ENCODE peak calls at places on chromosomes 7 and 10, in six cellular contexts. S is SK-N-SH, E is GM12878, F is HCT116, W is H1, N is K562. Z is an unnamed sample.

GRCh38 chr10:15419279-15419874 is 48.3 kb upstream of the FAM171A1 start:
- DNase-seq in N (no peak), E (no peak), W (no peak), F (peak; percentile 48), S (peak; percentile 47), Z (peak; percentile 67)

GRCh38 chr7:132276252-132276651 is 300.0 kb downstream of the PLXNA4 start:
- DNase-seq in E (no peak), S (peak; percentile 47), N (no peak), W (no peak), F (no peak), Z (no peak)

GRCh38 chr10:84375011-84375410 is 46.6 kb downstream of the CCSER2 start:
- DNase-seq in E (peak; percentile 34), S (peak; percentile 29), W (no peak), N (peak; percentile 31), F (peak; percentile 57), Z (no peak)

GRCh38 chr10:96830511-96831199 is 1.4 kb upstream of the LCOR start:
- DNase-seq in E (peak; percentile 67), W (no peak), S (peak; percentile 27), F (peak; percentile 75), N (peak; percentile 32), Z (peak; percentile 77)

GRCh38 chr10:124348801-124349200 is 69.9 kb downstream of the OAT start:
- DNase-seq in S (no peak), E (no peak), F (no peak), N (no peak), W (no peak), Z (no peak)

GRCh38 chr10:92901819-92902234 is 53.5 kb downstream of the EXOC6 start:
- DNase-seq in E (peak; percentile 56), S (no peak), F (no peak), N (no peak), W (no peak), Z (no peak)

GRCh38 chr7:135925205-135925604 is 52.0 kb downstream of the MTPN start:
- DNase-seq in E (no peak), F (no peak), W (no peak), S (no peak), N (no peak), Z (no peak)

GRCh38 chr7:99196536-99197288 is 11.2 kb downstream of the KPNA7 start:
- DNase-seq in W (no peak), E (no peak), N (no peak), F (no peak), S (no peak), Z (no peak)

GRCh38 chr10:49015700-49016099 is 76.1 kb upstream of the LRRC18 start:
- DNase-seq in S (no peak), E (no peak), N (no peak), F (no peak), W (no peak), Z (no peak)

GRCh38 chr10:133133471-133134231 is 26.4 kb upstream of the KNDC1 start:
- DNase-seq in E (no peak), N (no peak), W (no peak), S (peak; percentile 33), F (no peak), Z (no peak)

GRCh38 chr7:51075681-51076580 is 240.7 kb downstream of the COBL start:
- DNase-seq in E (no peak), F (no peak), S (no peak), N (no peak), W (no peak), Z (no peak)

GRCh38 chr7:3956949-3957348 is 655.9 kb downstream of the SDK1 start:
- DNase-seq in W (no peak), S (no peak), N (no peak), E (peak; percentile 31), F (no peak), Z (no peak)

GRCh38 chr10:80681142-80681541 is 143.4 kb downstream of the SH2D4B start:
- DNase-seq in W (no peak), S (no peak), N (no peak), F (no peak), E (no peak), Z (no peak)

GRCh38 chr10:71771204-71771603 is 2.1 kb downstream of the VSIR start:
- DNase-seq in E (no peak), W (no peak), F (no peak), N (no peak), S (no peak), Z (no peak)

GRCh38 chr10:78194050-78194449 is 160.4 kb downstream of the RPS24 start:
- DNase-seq in W (no peak), S (no peak), F (no peak), N (no peak), E (no peak), Z (no peak)

GRCh38 chr7:116731737-116732335 is 59.8 kb downstream of the MET start:
- DNase-seq in E (no peak), F (no peak), W (no peak), S (no peak), N (no peak), Z (no peak)

GRCh38 chr10:31977440-31978157 is 49.0 kb upstream of the ARHGAP12 start:
- DNase-seq in F (no peak), N (no peak), S (no peak), E (no peak), W (no peak), Z (no peak)

GRCh38 chr7:22295402-22296264 is 61.3 kb downstream of the RAPGEF5 start:
- DNase-seq in N (no peak), S (no peak), F (no peak), W (no peak), E (no peak), Z (peak; percentile 21)

DNA sequence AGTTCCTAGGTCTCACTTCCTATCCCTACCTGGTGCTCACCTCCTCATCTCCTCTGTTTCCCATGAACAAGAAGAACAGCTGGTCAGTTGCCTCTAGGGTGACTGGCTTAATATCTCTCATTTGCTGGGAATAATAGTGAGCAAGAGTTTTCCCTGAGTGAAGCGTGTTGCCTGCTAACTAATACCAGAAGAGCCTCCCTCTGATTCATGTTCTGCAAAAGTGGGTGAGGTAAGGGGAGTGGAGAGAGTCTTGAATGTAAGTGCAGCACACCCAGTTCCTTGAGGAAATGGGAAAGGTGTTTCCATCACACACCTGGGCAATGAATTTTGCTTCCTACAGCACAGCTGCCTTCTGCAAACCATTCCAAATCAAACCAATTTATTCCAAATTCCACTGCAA is 29.6 kb downstream of the FZD1 start:
- DNase-seq in S (no peak), E (no peak), F (no peak), N (no peak), W (no peak), Z (no peak)
- TF ChIP-seq JUND in S (no peak), E (no peak), F (no peak), N (no peak), W (no peak), Z (no peak)

GRCh38 chr7:151676759-151677158 is 157.1 kb upstream of the RHEB start:
- DNase-seq in N (no peak), F (no peak), E (no peak), W (no peak), S (no peak), Z (no peak)
- TF ChIP-seq JUND in N (no peak), F (no peak), E (no peak), W (no peak), S (no peak), Z (no peak)

GRCh38 chr10:17616403-17617030 is 657 bp downstream of the HACD1 start:
- DNase-seq in N (peak; percentile 74), W (peak; percentile 36), E (no peak), S (peak; percentile 84), F (peak; percentile 21), Z (peak; percentile 73)
- TF ChIP-seq JUND in N (peak; percentile 36), W (no peak), E (no peak), S (no peak), F (no peak), Z (no peak)

DNA sequence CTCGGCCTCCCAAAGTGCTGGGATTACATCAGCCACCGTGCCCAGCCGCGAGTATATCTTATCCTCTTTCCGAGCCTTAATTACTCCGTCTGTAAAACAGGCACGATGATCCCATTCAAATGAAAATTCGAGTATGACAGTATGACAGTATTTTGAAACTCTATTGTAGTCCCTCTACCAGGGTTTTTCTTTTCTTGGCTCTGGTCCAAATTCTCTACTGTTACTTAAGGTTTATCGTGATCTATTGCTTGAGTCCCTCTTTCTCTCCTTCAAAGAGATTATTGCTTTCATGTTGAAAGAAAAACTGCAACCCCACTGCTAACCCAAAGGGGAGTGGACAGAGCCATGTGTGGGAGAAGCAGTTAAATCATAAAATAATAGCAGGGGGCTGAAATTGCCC is 1156.7 kb upstream of the AUTS2 start:
- DNase-seq in N (no peak), S (no peak), E (no peak), F (no peak), W (no peak), Z (no peak)
- TF ChIP-seq JUND in N (no peak), S (no peak), E (no peak), F (no peak), W (no peak), Z (no peak)

DNA sequence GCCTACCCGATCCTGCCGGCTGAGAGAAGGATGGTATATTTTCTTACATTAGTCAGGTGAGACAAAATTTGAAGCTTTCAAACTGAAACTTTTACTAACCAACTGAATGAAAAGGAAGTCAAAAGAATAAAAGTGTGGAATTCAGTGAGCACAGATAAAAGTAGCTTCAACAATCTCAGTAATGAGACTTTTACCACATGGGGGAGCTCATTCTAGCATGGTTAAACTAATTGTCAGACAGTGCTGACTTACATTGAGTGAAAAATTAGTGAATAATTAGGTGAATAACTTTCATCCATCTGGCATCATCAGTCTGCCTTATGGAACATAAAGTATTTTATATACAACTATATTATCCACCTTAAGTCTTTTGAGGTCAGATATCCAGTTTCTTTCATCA is 8.4 kb downstream of the FAM237B start:
- DNase-seq in W (no peak), N (no peak), E (no peak), F (no peak), S (no peak), Z (no peak)
- TF ChIP-seq JUND in W (no peak), N (no peak), E (no peak), F (no peak), S (no peak), Z (no peak)

DNA sequence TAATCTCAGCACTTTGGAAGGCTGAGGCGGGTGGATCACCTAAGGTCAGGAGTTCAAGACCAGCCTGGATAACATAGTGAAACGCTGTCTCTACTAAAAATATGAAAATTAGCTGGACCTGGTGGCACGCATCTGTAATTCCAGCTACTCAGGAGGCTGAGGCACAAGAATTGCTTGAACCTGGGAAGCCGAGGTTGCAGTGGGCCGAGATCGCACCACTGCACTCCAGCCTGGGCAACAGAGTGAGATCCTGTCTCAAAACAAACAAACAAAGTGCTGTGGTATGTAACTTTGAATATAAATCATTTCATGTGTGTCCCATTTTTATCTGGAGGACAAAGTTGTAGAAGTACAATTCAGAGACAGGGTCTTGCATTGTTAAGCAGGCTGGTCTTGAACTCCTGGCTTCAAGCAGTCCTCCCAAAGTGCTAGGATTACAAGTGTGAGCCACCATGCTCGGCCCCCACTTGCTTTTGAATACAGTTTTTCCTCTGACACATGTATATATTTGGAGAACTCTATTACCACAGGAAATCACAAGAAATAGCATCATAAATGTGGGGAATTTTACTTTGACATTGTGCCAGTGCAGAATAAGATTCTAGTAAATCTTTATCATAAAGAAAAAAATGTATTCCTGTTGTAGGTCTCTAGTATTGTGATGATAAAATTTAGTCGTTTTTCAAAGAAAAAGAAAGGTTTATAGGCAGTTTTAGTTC is 32.6 kb downstream of the PTPN12 start:
- DNase-seq in W (no peak), F (no peak), N (no peak), S (no peak), E (no peak), Z (no peak)
- TF ChIP-seq JUND in W (no peak), F (no peak), N (no peak), S (no peak), E (no peak), Z (no peak)